ENCODE peak calls at places on chromosomes 11 and 22, in ten cellular contexts. One of them, this sample, is unnamed.

GRCh38 chr22:25327018-25327755 is 107.7 kb downstream of the CRYBB2 start:
- DNase-seq in neural crest cell: no peak
- DNase-seq in vagina: no peak
- DNase-seq in endodermal cell: no peak
- DNase-seq in astrocyte of the spinal cord: no peak
- DNase-seq in endothelial cell: no peak
- DNase-seq in suprapubic skin: no peak
- DNase-seq in esophagus squamous epithelium: no peak
- DNase-seq in GM12865: no peak
- DNase-seq in HFFc6: no peak
- DNase-seq in this sample: no peak

GRCh38 chr11:128205796-128206195 is 381.6 kb downstream of the ETS1 start:
- DNase-seq in neural crest cell: no peak
- DNase-seq in vagina: no peak
- DNase-seq in endodermal cell: no peak
- DNase-seq in astrocyte of the spinal cord: no peak
- DNase-seq in endothelial cell: no peak
- DNase-seq in suprapubic skin: no peak
- DNase-seq in esophagus squamous epithelium: no peak
- DNase-seq in GM12865: no peak
- DNase-seq in HFFc6: no peak
- DNase-seq in this sample: no peak

GRCh38 chr11:130092661-130093060 is 23.0 kb downstream of the APLP2 start:
- DNase-seq in neural crest cell: no peak
- DNase-seq in vagina: no peak
- DNase-seq in endodermal cell: no peak
- DNase-seq in astrocyte of the spinal cord: no peak
- DNase-seq in endothelial cell: no peak
- DNase-seq in suprapubic skin: no peak
- DNase-seq in esophagus squamous epithelium: no peak
- DNase-seq in GM12865: no peak
- DNase-seq in HFFc6: no peak
- DNase-seq in this sample: no peak

GRCh38 chr11:34330653-34331052 is 27.2 kb downstream of the ABTB2 start:
- DNase-seq in neural crest cell: no peak
- DNase-seq in vagina: no peak
- DNase-seq in endodermal cell: no peak
- DNase-seq in astrocyte of the spinal cord: no peak
- DNase-seq in endothelial cell: no peak
- DNase-seq in suprapubic skin: no peak
- DNase-seq in esophagus squamous epithelium: no peak
- DNase-seq in GM12865: no peak
- DNase-seq in HFFc6: no peak
- DNase-seq in this sample: no peak

GRCh38 chr22:22710719-22711531 is 66.5 kb downstream of the GGTLC2 start:
- DNase-seq in neural crest cell: peak
- DNase-seq in vagina: peak
- DNase-seq in endodermal cell: peak
- DNase-seq in astrocyte of the spinal cord: no peak
- DNase-seq in endothelial cell: peak
- DNase-seq in suprapubic skin: no peak
- DNase-seq in esophagus squamous epithelium: no peak
- DNase-seq in GM12865: peak
- DNase-seq in HFFc6: no peak
- DNase-seq in this sample: peak

GRCh38 chr22:23698673-23699235 is 7.9 kb downstream of the RGL4 start:
- DNase-seq in neural crest cell: no peak
- DNase-seq in vagina: no peak
- DNase-seq in endodermal cell: no peak
- DNase-seq in astrocyte of the spinal cord: no peak
- DNase-seq in endothelial cell: no peak
- DNase-seq in suprapubic skin: no peak
- DNase-seq in esophagus squamous epithelium: no peak
- DNase-seq in GM12865: no peak
- DNase-seq in HFFc6: no peak
- DNase-seq in this sample: peak

GRCh38 chr11:66080055-66080817 is 10.2 kb downstream of the PACS1 start:
- DNase-seq in neural crest cell: no peak
- DNase-seq in vagina: no peak
- DNase-seq in endodermal cell: no peak
- DNase-seq in astrocyte of the spinal cord: peak
- DNase-seq in endothelial cell: no peak
- DNase-seq in suprapubic skin: peak
- DNase-seq in esophagus squamous epithelium: no peak
- DNase-seq in GM12865: no peak
- DNase-seq in HFFc6: peak
- DNase-seq in this sample: no peak

GRCh38 chr11:112877561-112877960 is 83.7 kb upstream of the NCAM1 start:
- DNase-seq in neural crest cell: peak
- DNase-seq in vagina: no peak
- DNase-seq in endodermal cell: peak
- DNase-seq in astrocyte of the spinal cord: no peak
- DNase-seq in endothelial cell: no peak
- DNase-seq in suprapubic skin: no peak
- DNase-seq in esophagus squamous epithelium: no peak
- DNase-seq in GM12865: no peak
- DNase-seq in HFFc6: no peak
- DNase-seq in this sample: no peak

GRCh38 chr11:22666700-22667439 is 459 bp downstream of the GAS2 start:
- DNase-seq in neural crest cell: peak
- DNase-seq in vagina: no peak
- DNase-seq in endodermal cell: peak
- DNase-seq in astrocyte of the spinal cord: peak
- DNase-seq in endothelial cell: peak
- DNase-seq in suprapubic skin: no peak
- DNase-seq in esophagus squamous epithelium: no peak
- DNase-seq in GM12865: peak
- DNase-seq in HFFc6: no peak
- DNase-seq in this sample: peak

GRCh38 chr11:22671751-22672150 is 5.3 kb downstream of the GAS2 start:
- DNase-seq in neural crest cell: no peak
- DNase-seq in vagina: no peak
- DNase-seq in endodermal cell: no peak
- DNase-seq in astrocyte of the spinal cord: peak
- DNase-seq in endothelial cell: no peak
- DNase-seq in suprapubic skin: no peak
- DNase-seq in esophagus squamous epithelium: no peak
- DNase-seq in GM12865: no peak
- DNase-seq in HFFc6: no peak
- DNase-seq in this sample: no peak

GRCh38 chr11:22669368-22669767 is 3.0 kb downstream of the GAS2 start:
- DNase-seq in neural crest cell: no peak
- DNase-seq in vagina: no peak
- DNase-seq in endodermal cell: no peak
- DNase-seq in astrocyte of the spinal cord: no peak
- DNase-seq in endothelial cell: no peak
- DNase-seq in suprapubic skin: no peak
- DNase-seq in esophagus squamous epithelium: no peak
- DNase-seq in GM12865: no peak
- DNase-seq in HFFc6: no peak
- DNase-seq in this sample: no peak

GRCh38 chr11:22668005-22668796 is 1.8 kb downstream of the GAS2 start:
- DNase-seq in neural crest cell: no peak
- DNase-seq in vagina: no peak
- DNase-seq in endodermal cell: no peak
- DNase-seq in astrocyte of the spinal cord: no peak
- DNase-seq in endothelial cell: no peak
- DNase-seq in suprapubic skin: no peak
- DNase-seq in esophagus squamous epithelium: no peak
- DNase-seq in GM12865: no peak
- DNase-seq in HFFc6: no peak
- DNase-seq in this sample: no peak

DNA sequence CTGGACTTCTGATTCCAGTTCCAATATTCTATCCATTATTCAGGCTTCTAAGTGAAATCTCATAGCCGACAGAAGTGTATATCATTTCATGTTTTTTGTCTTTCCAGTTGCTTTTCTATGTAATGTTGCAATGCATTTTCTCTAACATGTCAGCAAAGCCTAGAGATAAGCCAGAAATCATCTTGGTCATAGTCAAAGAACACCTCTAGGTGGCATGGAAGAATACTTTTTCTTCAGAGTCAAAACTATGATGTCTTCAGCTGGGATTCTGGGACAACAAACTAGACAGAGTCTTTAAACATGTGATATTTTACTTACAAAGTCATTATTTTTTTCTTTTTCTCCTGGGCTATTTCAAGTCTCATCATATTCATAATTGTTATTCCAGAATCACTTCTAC is 4.4 kb downstream of the GAS2 start:
- DNase-seq in neural crest cell: no peak
- DNase-seq in vagina: no peak
- DNase-seq in endodermal cell: no peak
- DNase-seq in astrocyte of the spinal cord: no peak
- DNase-seq in endothelial cell: no peak
- DNase-seq in suprapubic skin: no peak
- DNase-seq in esophagus squamous epithelium: no peak
- DNase-seq in GM12865: peak
- DNase-seq in HFFc6: no peak
- DNase-seq in this sample: no peak
- TF ChIP-seq CTCF in neural crest cell: peak
- TF ChIP-seq CTCF in vagina: no peak
- TF ChIP-seq CTCF in endodermal cell: peak
- TF ChIP-seq CTCF in astrocyte of the spinal cord: peak
- TF ChIP-seq CTCF in endothelial cell: no peak
- TF ChIP-seq CTCF in suprapubic skin: no peak
- TF ChIP-seq CTCF in esophagus squamous epithelium: no peak
- TF ChIP-seq CTCF in GM12865: peak
- TF ChIP-seq CTCF in HFFc6: no peak
- TF ChIP-seq CTCF in this sample: peak

GRCh38 chr11:92211576-92212167 is 12.9 kb upstream of the FAT3 start:
- DNase-seq in neural crest cell: peak
- DNase-seq in vagina: no peak
- DNase-seq in endodermal cell: peak
- DNase-seq in astrocyte of the spinal cord: peak
- DNase-seq in endothelial cell: peak
- DNase-seq in suprapubic skin: no peak
- DNase-seq in esophagus squamous epithelium: no peak
- DNase-seq in GM12865: no peak
- DNase-seq in HFFc6: peak
- DNase-seq in this sample: no peak
- TF ChIP-seq CTCF in neural crest cell: peak
- TF ChIP-seq CTCF in vagina: no peak
- TF ChIP-seq CTCF in endodermal cell: peak
- TF ChIP-seq CTCF in astrocyte of the spinal cord: peak
- TF ChIP-seq CTCF in endothelial cell: no peak
- TF ChIP-seq CTCF in suprapubic skin: no peak
- TF ChIP-seq CTCF in esophagus squamous epithelium: no peak
- TF ChIP-seq CTCF in GM12865: no peak
- TF ChIP-seq CTCF in HFFc6: peak
- TF ChIP-seq CTCF in this sample: peak

GRCh38 chr11:14644396-14645246 is 1.0 kb downstream of the PDE3B start:
- DNase-seq in neural crest cell: peak
- DNase-seq in vagina: no peak
- DNase-seq in endodermal cell: peak
- DNase-seq in astrocyte of the spinal cord: peak
- DNase-seq in endothelial cell: peak
- DNase-seq in suprapubic skin: no peak
- DNase-seq in esophagus squamous epithelium: no peak
- DNase-seq in GM12865: peak
- DNase-seq in HFFc6: no peak
- DNase-seq in this sample: peak

GRCh38 chr11:14642453-14642852 is 1.2 kb upstream of the PDE3B start:
- DNase-seq in neural crest cell: no peak
- DNase-seq in vagina: no peak
- DNase-seq in endodermal cell: no peak
- DNase-seq in astrocyte of the spinal cord: no peak
- DNase-seq in endothelial cell: no peak
- DNase-seq in suprapubic skin: no peak
- DNase-seq in esophagus squamous epithelium: no peak
- DNase-seq in GM12865: no peak
- DNase-seq in HFFc6: no peak
- DNase-seq in this sample: no peak

GRCh38 chr11:14642873-14643696 is 519 bp upstream of the PDE3B start:
- DNase-seq in neural crest cell: peak
- DNase-seq in vagina: no peak
- DNase-seq in endodermal cell: peak
- DNase-seq in astrocyte of the spinal cord: no peak
- DNase-seq in endothelial cell: no peak
- DNase-seq in suprapubic skin: peak
- DNase-seq in esophagus squamous epithelium: no peak
- DNase-seq in GM12865: peak
- DNase-seq in HFFc6: no peak
- DNase-seq in this sample: no peak

GRCh38 chr11:14645247-14645912 is 1.8 kb downstream of the PDE3B start:
- DNase-seq in neural crest cell: no peak
- DNase-seq in vagina: no peak
- DNase-seq in endodermal cell: no peak
- DNase-seq in astrocyte of the spinal cord: peak
- DNase-seq in endothelial cell: no peak
- DNase-seq in suprapubic skin: no peak
- DNase-seq in esophagus squamous epithelium: no peak
- DNase-seq in GM12865: peak
- DNase-seq in HFFc6: no peak
- DNase-seq in this sample: no peak

GRCh38 chr11:14643697-14644395 is at the start of gene PDE3B:
- DNase-seq in neural crest cell: peak
- DNase-seq in vagina: no peak
- DNase-seq in endodermal cell: peak
- DNase-seq in astrocyte of the spinal cord: peak
- DNase-seq in endothelial cell: peak
- DNase-seq in suprapubic skin: peak
- DNase-seq in esophagus squamous epithelium: no peak
- DNase-seq in GM12865: peak
- DNase-seq in HFFc6: no peak
- DNase-seq in this sample: peak
- TF ChIP-seq CTCF in neural crest cell: no peak
- TF ChIP-seq CTCF in vagina: no peak
- TF ChIP-seq CTCF in endodermal cell: no peak
- TF ChIP-seq CTCF in astrocyte of the spinal cord: peak
- TF ChIP-seq CTCF in endothelial cell: no peak
- TF ChIP-seq CTCF in suprapubic skin: no peak
- TF ChIP-seq CTCF in esophagus squamous epithelium: no peak
- TF ChIP-seq CTCF in GM12865: no peak
- TF ChIP-seq CTCF in HFFc6: no peak
- TF ChIP-seq CTCF in this sample: no peak

GRCh38 chr11:116070555-116070954 is 566.3 kb upstream of the CADM1 start:
- DNase-seq in neural crest cell: no peak
- DNase-seq in vagina: no peak
- DNase-seq in endodermal cell: no peak
- DNase-seq in astrocyte of the spinal cord: no peak
- DNase-seq in endothelial cell: no peak
- DNase-seq in suprapubic skin: no peak
- DNase-seq in esophagus squamous epithelium: no peak
- DNase-seq in GM12865: no peak
- DNase-seq in HFFc6: no peak
- DNase-seq in this sample: no peak

GRCh38 chr11:116071241-116071640 is 567.0 kb upstream of the CADM1 start:
- DNase-seq in neural crest cell: no peak
- DNase-seq in vagina: no peak
- DNase-seq in endodermal cell: no peak
- DNase-seq in astrocyte of the spinal cord: no peak
- DNase-seq in endothelial cell: no peak
- DNase-seq in suprapubic skin: no peak
- DNase-seq in esophagus squamous epithelium: no peak
- DNase-seq in GM12865: no peak
- DNase-seq in HFFc6: no peak
- DNase-seq in this sample: no peak

GRCh38 chr11:116072133-116072532 is 567.9 kb upstream of the CADM1 start:
- DNase-seq in neural crest cell: no peak
- DNase-seq in vagina: no peak
- DNase-seq in endodermal cell: peak
- DNase-seq in astrocyte of the spinal cord: no peak
- DNase-seq in endothelial cell: no peak
- DNase-seq in suprapubic skin: no peak
- DNase-seq in esophagus squamous epithelium: no peak
- DNase-seq in GM12865: no peak
- DNase-seq in HFFc6: no peak
- DNase-seq in this sample: no peak

GRCh38 chr11:116073854-116074837 is 569.9 kb upstream of the CADM1 start:
- DNase-seq in neural crest cell: peak
- DNase-seq in vagina: no peak
- DNase-seq in endodermal cell: peak
- DNase-seq in astrocyte of the spinal cord: peak
- DNase-seq in endothelial cell: no peak
- DNase-seq in suprapubic skin: no peak
- DNase-seq in esophagus squamous epithelium: no peak
- DNase-seq in GM12865: peak
- DNase-seq in HFFc6: no peak
- DNase-seq in this sample: no peak

GRCh38 chr11:116072776-116073175 is 568.6 kb upstream of the CADM1 start:
- DNase-seq in neural crest cell: peak
- DNase-seq in vagina: no peak
- DNase-seq in endodermal cell: peak
- DNase-seq in astrocyte of the spinal cord: no peak
- DNase-seq in endothelial cell: peak
- DNase-seq in suprapubic skin: no peak
- DNase-seq in esophagus squamous epithelium: no peak
- DNase-seq in GM12865: peak
- DNase-seq in HFFc6: no peak
- DNase-seq in this sample: no peak
- TF ChIP-seq CTCF in neural crest cell: peak
- TF ChIP-seq CTCF in vagina: no peak
- TF ChIP-seq CTCF in endodermal cell: peak
- TF ChIP-seq CTCF in astrocyte of the spinal cord: peak
- TF ChIP-seq CTCF in endothelial cell: peak
- TF ChIP-seq CTCF in suprapubic skin: no peak
- TF ChIP-seq CTCF in esophagus squamous epithelium: no peak
- TF ChIP-seq CTCF in GM12865: peak
- TF ChIP-seq CTCF in HFFc6: no peak
- TF ChIP-seq CTCF in this sample: peak

This sample was measured in type B pancreatic cell.